ENCODE peak calls at places on chromosome 22, in eight cellular contexts. X is HT-29; U is activated T-cell treated with anti-CD3 and anti-CD28 coated beads, Interleukin-2, amount 50 U/mL, for 72 hours; C is CD8-positive, alpha-beta T cell; F is upper lobe of right lung; D is cerebellum; Z is activated CD8-positive, alpha-beta T cell treated with anti-CD3 and anti-CD28 coated beads for 36 hours; J is SW480. K is an unnamed sample.

GRCh38 chr22:24324137-24324536 is 53.5 kb downstream of the SPECC1L start:
- DNase-seq in X (no peak), U (no peak), C (no peak), F (no peak), D (no peak), Z (no peak), J (no peak), K (no peak)

GRCh38 chr22:39809772-39810557 is 83.6 kb downstream of the ENTHD1 start:
- DNase-seq in X (no peak), U (no peak), C (no peak), F (no peak), D (no peak), Z (no peak), J (no peak), K (no peak)

GRCh38 chr22:25076281-25076680 is 123.4 kb upstream of the CRYBB3 start:
- DNase-seq in X (no peak), U (peak; percentile 63), C (peak; percentile 33), F (no peak), D (no peak), Z (peak; percentile 93), J (no peak), K (no peak)

GRCh38 chr22:47105085-47105484 is 342.6 kb downstream of the TBC1D22A start:
- DNase-seq in X (no peak), U (no peak), C (no peak), F (no peak), D (no peak), Z (no peak), J (no peak), K (no peak)

GRCh38 chr22:45336971-45337431 is 27.3 kb downstream of the FAM118A start:
- DNase-seq in X (no peak), U (no peak), C (peak; percentile 63), F (no peak), D (peak; percentile 30), Z (peak; percentile 34), J (no peak), K (no peak)

GRCh38 chr22:30743257-30744020 is 48.8 kb downstream of the OSBP2 start:
- DNase-seq in X (no peak), U (peak; percentile 41), C (no peak), F (no peak), D (no peak), Z (peak; percentile 37), J (no peak), K (no peak)

GRCh38 chr22:43270314-43270908 is 72.8 kb downstream of the SCUBE1 start:
- DNase-seq in X (no peak), U (no peak), C (no peak), F (no peak), D (no peak), Z (no peak), J (no peak), K (no peak)

GRCh38 chr22:35409783-35410662 is 10.1 kb downstream of the MCM5 start:
- DNase-seq in X (no peak), U (peak; percentile 21), C (no peak), F (peak; percentile 81), D (no peak), Z (peak; percentile 79), J (no peak), K (peak; percentile 92)

GRCh38 chr22:45212306-45212709 is 28.4 kb downstream of the KIAA0930 start:
- DNase-seq in X (no peak), U (no peak), C (no peak), F (peak; percentile 81), D (peak; percentile 54), Z (no peak), J (no peak), K (no peak)

GRCh38 chr22:25419247-25420113 is 145.0 kb upstream of the GRK3 start:
- DNase-seq in X (no peak), U (no peak), C (no peak), F (no peak), D (no peak), Z (no peak), J (no peak), K (peak; percentile 38)

GRCh38 chr22:30238661-30239420 is 7.7 kb downstream of the LIF start:
- DNase-seq in X (peak; percentile 34), U (no peak), C (no peak), F (no peak), D (no peak), Z (no peak), J (peak; percentile 74), K (no peak)

GRCh38 chr22:23565288-23565941 is 14.7 kb downstream of the IGLL1 start:
- DNase-seq in X (no peak), U (peak; percentile 6), C (no peak), F (no peak), D (no peak), Z (peak; percentile 30), J (peak; percentile 11), K (peak; percentile 3)

GRCh38 chr22:41931701-41932269 is 5.2 kb upstream of the TNFRSF13C start:
- DNase-seq in X (no peak), U (no peak), C (no peak), F (no peak), D (no peak), Z (no peak), J (no peak), K (peak; percentile 77)

GRCh38 chr22:22085702-22086500 is 103.3 kb upstream of the TOP3B start:
- DNase-seq in X (no peak), U (no peak), C (no peak), F (no peak), D (no peak), Z (no peak), J (no peak), K (no peak)

GRCh38 chr22:26479043-26479791 is 4.4 kb downstream of the HPS4 start:
- DNase-seq in X (peak; percentile 31), U (no peak), C (no peak), F (no peak), D (peak; percentile 58), Z (no peak), J (peak; percentile 3), K (no peak)

GRCh38 chr22:43867839-43868652 is 5.7 kb upstream of the SULT4A1 start:
- DNase-seq in X (peak; percentile 48), U (peak; percentile 6), C (peak; percentile 20), F (peak; percentile 81), D (no peak), Z (peak; percentile 34), J (peak; percentile 44), K (no peak)

GRCh38 chr22:29305836-29306174 is 645 bp upstream of the GAS2L1 start:
- DNase-seq in X (no peak), U (no peak), C (no peak), F (no peak), D (no peak), Z (no peak), J (no peak), K (no peak)

GRCh38 chr22:49702068-49702397 is 125.6 kb downstream of the BRD1 start:
- DNase-seq in X (no peak), U (no peak), C (no peak), F (no peak), D (no peak), Z (no peak), J (no peak), K (no peak)

GRCh38 chr22:49880281-49880680 is 26.6 kb downstream of the ZBED4 start:
- DNase-seq in X (no peak), U (peak; percentile 18), C (peak; percentile 25), F (peak; percentile 41), D (no peak), Z (peak; percentile 33), J (no peak), K (no peak)

GRCh38 chr22:44160416-44160815 is 20.3 kb upstream of the PARVG start:
- DNase-seq in X (no peak), U (no peak), C (no peak), F (no peak), D (no peak), Z (no peak), J (no peak), K (no peak)

GRCh38 chr22:50498322-50498861 is 9.1 kb downstream of the LMF2 start:
- DNase-seq in X (peak; percentile 77), U (peak; percentile 74), C (peak; percentile 76), F (no peak), D (peak; percentile 73), Z (peak; percentile 80), J (peak; percentile 83), K (peak; percentile 61)

GRCh38 chr22:49686495-49687219 is 141.0 kb downstream of the BRD1 start:
- DNase-seq in X (no peak), U (no peak), C (no peak), F (no peak), D (no peak), Z (no peak), J (no peak), K (no peak)